ENCODE peak calls at places on chromosomes 4 and X, in six cellular contexts. D is IMR-90, W is neuronal stem cell, F is H9, L is trophoblast cell, J is mesenchymal stem cell. R is an unnamed sample. For H3K4me1, the result is how much of the 10 kb centered on the place peaks cover.

GRCh38 chr4:139743027-139743426 is 77.4 kb downstream of the MGST2 start:
- DNase-seq in D (no peak), W (no peak), F (no peak), L (no peak), J (no peak), R (no peak)

GRCh38 chr4:20408596-20408995 is 156.9 kb downstream of the SLIT2 start:
- DNase-seq in D (peak), W (no peak), F (no peak), L (no peak), J (no peak), R (peak)

GRCh38 chrX:19699151-19699550 is 183.8 kb upstream of the MAP3K15 start:
- DNase-seq in D (no peak), W (no peak), F (no peak), L (no peak), J (no peak), R (no peak)

GRCh38 chrX:140050906-140051305 is 85.6 kb upstream of the CXorf66 start:
- DNase-seq in D (peak), W (no peak), F (no peak), L (no peak), J (peak), R (peak)

GRCh38 chrX:96705905-96706304 is 21.3 kb downstream of the DIAPH2 start:
- DNase-seq in D (no peak), W (no peak), F (no peak), L (no peak), J (no peak), R (no peak)

GRCh38 chr4:76216975-76217814 is 3.6 kb upstream of the SCARB2 start:
- DNase-seq in D (no peak), W (no peak), F (no peak), L (no peak), J (no peak), R (no peak)

GRCh38 chr4:140100771-140101170 is 53.2 kb downstream of the MAML3 start:
- DNase-seq in D (peak), W (no peak), F (no peak), L (no peak), J (no peak), R (no peak)

GRCh38 chrX:36909584-36909983 is 98.6 kb upstream of the FAM47C start:
- DNase-seq in D (no peak), W (no peak), F (no peak), L (no peak), J (no peak), R (no peak)

GRCh38 chr4:55215087-55215486 is 89.7 kb upstream of the KDR start:
- DNase-seq in D (no peak), W (no peak), F (no peak), L (no peak), J (no peak), R (no peak)

GRCh38 chr4:98779021-98779420 is 120.6 kb upstream of the TSPAN5 start:
- DNase-seq in D (peak), W (no peak), F (no peak), L (no peak), J (peak), R (no peak)

GRCh38 chr4:55258152-55258863 is 87.7 kb upstream of the SRD5A3 start:
- DNase-seq in D (no peak), W (no peak), F (no peak), L (no peak), J (peak), R (no peak)

GRCh38 chr4:92234393-92235176 is 69.2 kb upstream of the GRID2 start:
- DNase-seq in D (peak), W (no peak), F (no peak), L (peak), J (peak), R (no peak)

GRCh38 chr4:145049241-145049640 is 48.8 kb downstream of the ANAPC10 start:
- DNase-seq in D (no peak), W (no peak), F (no peak), L (no peak), J (no peak), R (no peak)

GRCh38 chr4:81882222-81882621 is 410.5 kb upstream of the RASGEF1B start:
- DNase-seq in D (no peak), W (no peak), F (no peak), L (no peak), J (no peak), R (no peak)

GRCh38 chrX:110477593-110478228 is 119.1 kb downstream of the RTL9 start:
- DNase-seq in D (no peak), W (no peak), F (no peak), L (no peak), J (no peak), R (peak)

GRCh38 chr4:108783666-108784463 is 21.0 kb upstream of the ETNPPL start:
- DNase-seq in D (no peak), W (no peak), F (no peak), L (no peak), J (peak), R (no peak)

GRCh38 chr4:147362868-147363440 is 117.9 kb upstream of the EDNRA start:
- DNase-seq in D (peak), W (no peak), F (no peak), L (no peak), J (peak), R (no peak)

GRCh38 chr4:6367313-6367945 is 97.8 kb downstream of the WFS1 start:
- DNase-seq in D (no peak), W (no peak), F (peak), L (no peak), J (no peak), R (peak)
- H3K9ac ChIP-seq in D (no peak), W (no peak), F (no peak), L (no peak), J (no peak), R (no peak)

DNA sequence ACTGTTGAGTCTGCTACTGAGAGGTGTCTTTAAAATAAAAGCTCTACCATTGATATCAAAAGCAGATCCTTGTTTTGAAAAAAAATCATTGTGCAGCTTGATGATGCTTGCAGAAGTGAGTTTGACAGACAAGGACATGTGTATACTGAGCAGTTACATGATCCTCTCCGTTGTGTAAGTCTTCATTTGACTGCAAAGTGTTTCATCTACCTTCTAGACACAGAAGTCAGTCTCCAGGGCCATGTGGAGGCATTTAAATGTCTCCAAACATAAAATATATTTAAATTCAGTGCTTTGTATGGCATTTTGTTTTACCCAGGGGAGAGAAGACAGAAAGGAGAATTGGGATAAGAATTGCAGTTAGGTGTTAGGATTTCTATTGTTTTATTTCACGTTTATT is 107.8 kb upstream of the MYOZ2 start:
- DNase-seq in D (no peak), W (no peak), F (no peak), L (no peak), J (no peak), R (no peak)
- H2BK120ac ChIP-seq in D (peak), W (no peak), F (no peak), L (no peak), J (no peak), R (no peak)

GRCh38 chr4:8283161-8283560 is 13.6 kb downstream of the HTRA3 start:
- DNase-seq in D (no peak), W (no peak), F (no peak), L (no peak), J (no peak), R (no peak)

GRCh38 chr4:8280876-8281440 is 11.4 kb downstream of the HTRA3 start:
- DNase-seq in D (no peak), W (no peak), F (no peak), L (no peak), J (no peak), R (no peak)

GRCh38 chr4:8281519-8282133 is 12.1 kb downstream of the HTRA3 start:
- DNase-seq in D (peak), W (no peak), F (no peak), L (no peak), J (no peak), R (no peak)

GRCh38 chr4:8282742-8283141 is 13.2 kb downstream of the HTRA3 start:
- DNase-seq in D (no peak), W (no peak), F (no peak), L (no peak), J (no peak), R (no peak)

DNA sequence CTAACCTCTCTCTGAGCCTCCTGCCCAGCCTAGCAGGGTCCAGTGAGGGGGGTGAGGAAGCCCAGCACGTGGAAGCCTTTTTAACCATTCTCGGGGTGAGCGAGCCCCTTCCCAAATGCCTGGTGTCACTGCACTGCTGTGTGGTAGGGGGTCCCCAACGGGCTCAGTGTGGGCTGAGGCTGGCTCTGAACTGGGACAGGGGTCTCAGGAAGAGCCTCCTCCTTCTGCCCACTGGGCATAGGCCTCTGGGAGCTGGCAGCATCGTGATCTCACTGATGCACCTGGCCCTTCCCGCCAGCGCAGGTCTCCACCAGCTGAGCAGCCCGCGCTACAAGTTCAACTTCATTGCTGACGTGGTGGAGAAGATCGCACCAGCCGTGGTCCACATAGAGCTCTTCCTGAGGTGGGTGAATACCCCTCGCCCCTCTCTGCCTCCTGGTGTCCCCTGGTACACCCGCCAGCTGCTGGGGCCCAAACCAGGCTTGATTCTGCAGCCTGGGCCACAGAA is 12.6 kb downstream of the HTRA3 start:
- DNase-seq in D (no peak), W (no peak), F (no peak), L (no peak), J (no peak), R (no peak)
- H3K4me1 ChIP-seq in D (under half), W (under half), F (under half), L (under half), J (under half), R (under half)

GRCh38 chr4:128725405-128725804 is 84.1 kb upstream of the JADE1 start:
- DNase-seq in D (no peak), W (no peak), F (no peak), L (no peak), J (no peak), R (peak)
- H3K9ac ChIP-seq in D (no peak), W (no peak), F (no peak), L (no peak), J (no peak), R (no peak)